ENCODE peak calls at places on chromosome 4, in seven cellular contexts. X, A, F, U, H, D and L are unnamed samples.

GRCh38 chr4:99587803-99588202 is 13.2 kb downstream of the MTTP start:
- DNase-seq in F (no peak), D (no peak), U (no peak), H (no peak), A (no peak), X (no peak), L (no peak)

GRCh38 chr4:99504804-99505502 is 5.9 kb upstream of the C4orf17 start:
- DNase-seq in D (no peak), X (no peak), H (no peak), F (no peak), U (no peak), A (no peak), L (no peak)

GRCh38 chr4:22462693-22463092 is 53.2 kb downstream of the ADGRA3 start:
- DNase-seq in X (no peak), U (no peak), D (no peak), A (no peak), F (no peak), H (no peak), L (no peak)

GRCh38 chr4:175373031-175373430 is 439.0 kb downstream of the GPM6A start:
- DNase-seq in H (no peak), D (no peak), F (no peak), A (no peak), X (no peak), U (no peak), L (no peak)

GRCh38 chr4:879730-880079 is 52.4 kb downstream of the GAK start:
- DNase-seq in A (no peak), H (no peak), F (peak), X (peak), U (no peak), D (no peak), L (no peak)

GRCh38 chr4:2812600-2812932 is 19.7 kb downstream of the SH3BP2 start:
- DNase-seq in H (no peak), U (no peak), X (no peak), F (peak), D (no peak), A (no peak), L (no peak)

GRCh38 chr4:6839579-6839978 is 57.1 kb downstream of the KIAA0232 start:
- DNase-seq in A (no peak), U (no peak), D (no peak), F (no peak), X (no peak), H (no peak), L (no peak)

GRCh38 chr4:48360285-48360965 is 19.1 kb downstream of the SLAIN2 start:
- DNase-seq in F (no peak), U (peak), A (no peak), D (no peak), X (no peak), H (no peak), L (no peak)

GRCh38 chr4:167234388-167234881 is at the start of gene SPOCK3:
- DNase-seq in X (no peak), D (peak), U (no peak), H (peak), F (no peak), A (no peak), L (peak)

GRCh38 chr4:76028242-76028859 is 5.1 kb upstream of the CXCL10 start:
- DNase-seq in F (no peak), X (no peak), H (no peak), A (no peak), U (no peak), D (peak), L (no peak)

GRCh38 chr4:181597766-181598165 is 645.4 kb upstream of the TENM3 start:
- DNase-seq in H (no peak), A (no peak), D (no peak), U (peak), F (no peak), X (no peak), L (no peak)

GRCh38 chr4:108619372-108620100 is 840 bp upstream of the RPL34 start:
- DNase-seq in X (no peak), H (no peak), A (no peak), F (peak), U (no peak), D (no peak), L (no peak)

GRCh38 chr4:76581276-76581675 is 146.2 kb downstream of the SHROOM3 start:
- DNase-seq in A (no peak), X (no peak), H (no peak), D (no peak), U (no peak), F (no peak), L (no peak)

GRCh38 chr4:122827899-122828601 is 1.4 kb downstream of the FGF2 start:
- DNase-seq in D (no peak), F (peak), A (no peak), U (no peak), X (no peak), H (peak), L (peak)

GRCh38 chr4:84870398-84871163 is 95.9 kb downstream of the WDFY3 start:
- DNase-seq in U (no peak), X (no peak), A (no peak), F (no peak), D (no peak), H (no peak), L (no peak)

GRCh38 chr4:37999000-37999745 is 39.0 kb downstream of the PTTG2 start:
- DNase-seq in F (no peak), A (no peak), H (no peak), U (no peak), X (no peak), D (peak), L (no peak)

GRCh38 chr4:185914583-185915199 is 102.7 kb upstream of the SORBS2 start:
- DNase-seq in X (no peak), U (no peak), A (no peak), D (no peak), F (no peak), H (no peak), L (no peak)